ENCODE peak calls at places on chromosome 5, in seven cellular contexts. I is activated CD8-positive, alpha-beta memory T cell treated with anti-CD3 and anti-CD28 coated beads, Interleukin-2, amount 50 U/mL, for 48 hours; H is AG20443; F is CD8-positive, alpha-beta T cell; K is T-helper 9 cell; W is left cardiac atrium; G is HTR-8/SVneo. M is an unnamed sample.

GRCh38 chr5:160961030-160961429 is 109.0 kb upstream of the ATP10B start:
- DNase-seq in G (no peak), F (no peak), W (no peak), I (no peak), K (no peak), H (no peak), M (no peak)

GRCh38 chr5:79495311-79495710 is 18.6 kb downstream of the HOMER1 start:
- DNase-seq in G (no peak), I (no peak), F (no peak), H (no peak), W (no peak), K (no peak), M (peak; percentile 32)

GRCh38 chr5:61319388-61320146 is 12.5 kb upstream of the ZSWIM6 start:
- DNase-seq in F (no peak), I (no peak), W (no peak), G (no peak), H (no peak), K (no peak), M (no peak)

GRCh38 chr5:1804001-1804690 is 2.9 kb downstream of the NDUFS6 start:
- DNase-seq in G (no peak), W (no peak), H (no peak), K (no peak), I (no peak), F (no peak), M (no peak)

GRCh38 chr5:135309391-135310327 is 89.4 kb downstream of the MACROH2A1 start:
- DNase-seq in F (no peak), H (peak; percentile 13), G (no peak), W (no peak), I (peak; percentile 47), K (no peak), M (no peak)

GRCh38 chr5:78665519-78665918 is 16.9 kb upstream of the LHFPL2 start:
- DNase-seq in G (no peak), W (no peak), F (no peak), I (no peak), K (no peak), H (no peak), M (no peak)

GRCh38 chr5:10411336-10411735 is 30.3 kb upstream of the ROPN1L start:
- DNase-seq in I (no peak), H (no peak), K (no peak), F (no peak), G (no peak), W (no peak), M (no peak)

GRCh38 chr5:7678057-7678456 is 172.9 kb downstream of the CFAP90 start:
- DNase-seq in W (no peak), G (no peak), F (no peak), I (no peak), K (no peak), H (no peak), M (peak; percentile 14)

GRCh38 chr5:54646285-54647101 is 128.9 kb downstream of the SNX18 start:
- DNase-seq in K (peak; percentile 8), I (peak; percentile 81), F (peak; percentile 72), W (peak; percentile 88), H (peak; percentile 52), G (no peak), M (peak; percentile 30)

GRCh38 chr5:151156732-151157402 is 712 bp downstream of the ANXA6 start:
- DNase-seq in K (peak; percentile 18), H (peak; percentile 43), W (peak; percentile 34), F (peak; percentile 40), G (no peak), I (peak; percentile 65), M (no peak)

GRCh38 chr5:34517249-34517648 is 138.9 kb upstream of the RAI14 start:
- DNase-seq in W (no peak), G (no peak), H (no peak), K (no peak), F (no peak), I (no peak), M (peak; percentile 75)

GRCh38 chr5:129904102-129904666 is at the start of gene CHSY3:
- DNase-seq in G (peak; percentile 45), K (no peak), F (no peak), H (peak; percentile 93), W (peak; percentile 89), I (peak; percentile 69), M (peak; percentile 58)

GRCh38 chr5:88602584-88602983 is 280.4 kb downstream of the MEF2C start:
- DNase-seq in H (no peak), W (no peak), I (peak; percentile 64), F (no peak), K (no peak), G (no peak), M (no peak)

GRCh38 chr5:145904743-145905142 is 31.6 kb upstream of the SH3RF2 start:
- DNase-seq in W (no peak), H (no peak), I (no peak), K (no peak), F (no peak), G (no peak), M (no peak)

GRCh38 chr5:153513171-153513570 is 22.7 kb downstream of the GRIA1 start:
- DNase-seq in W (no peak), G (no peak), F (no peak), I (no peak), K (no peak), H (peak; percentile 29), M (no peak)

GRCh38 chr5:111737716-111738115 is 19.3 kb downstream of the NREP start:
- DNase-seq in K (no peak), G (no peak), F (no peak), H (peak; percentile 17), W (no peak), I (no peak), M (no peak)

GRCh38 chr5:14386882-14387575 is 194.6 kb upstream of the OTULINL start:
- DNase-seq in W (no peak), F (no peak), H (no peak), I (no peak), G (no peak), K (no peak), M (no peak)

GRCh38 chr5:115859378-115859777 is 17.6 kb downstream of the AP3S1 start:
- DNase-seq in H (peak; percentile 64), W (no peak), G (no peak), F (no peak), K (no peak), I (no peak), M (no peak)

GRCh38 chr5:91865920-91866319 is 482.8 kb upstream of the ARRDC3 start:
- DNase-seq in H (no peak), K (no peak), G (no peak), F (no peak), I (no peak), W (no peak), M (no peak)

GRCh38 chr5:159883522-159883950 is 32.7 kb upstream of the ADRA1B start:
- DNase-seq in K (no peak), H (peak; percentile 71), W (no peak), G (no peak), F (no peak), I (no peak), M (no peak)

GRCh38 chr5:75509956-75510355 is 1.5 kb downstream of the CERT1 start:
- DNase-seq in I (no peak), F (no peak), H (peak; percentile 29), W (no peak), K (no peak), G (peak; percentile 34), M (no peak)

GRCh38 chr5:103366938-103367549 is 108.5 kb downstream of the MACIR start:
- DNase-seq in G (no peak), K (no peak), F (no peak), I (no peak), W (no peak), H (no peak), M (no peak)

GRCh38 chr5:80781356-80781755 is 126.6 kb upstream of the DHFR start:
- DNase-seq in F (no peak), I (no peak), G (no peak), K (no peak), W (no peak), H (no peak), M (no peak)

GRCh38 chr5:39775458-39776365 is 350.9 kb upstream of the DAB2 start:
- DNase-seq in G (peak; percentile 48), K (no peak), H (peak; percentile 70), F (no peak), W (no peak), I (no peak), M (no peak)

GRCh38 chr5:71891856-71892255 is 172.8 kb downstream of the CARTPT start:
- DNase-seq in H (peak; percentile 60), K (no peak), I (no peak), G (peak; percentile 35), F (no peak), W (peak; percentile 49), M (no peak)

GRCh38 chr5:25515525-25515924 is 870.7 kb upstream of the CDH10 start:
- DNase-seq in W (no peak), H (no peak), K (no peak), G (no peak), F (no peak), I (no peak), M (no peak)

GRCh38 chr5:151051931-151052608 is 28.8 kb downstream of the TNIP1 start:
- DNase-seq in I (no peak), H (no peak), G (no peak), W (no peak), F (no peak), K (no peak), M (no peak)

GRCh38 chr5:162703914-162704313 is 636.3 kb downstream of the GABRG2 start:
- DNase-seq in K (no peak), F (no peak), G (no peak), I (no peak), H (no peak), W (no peak), M (no peak)

GRCh38 chr5:56516936-56517521 is 283.9 kb upstream of the ANKRD55 start:
- DNase-seq in I (no peak), H (no peak), W (no peak), F (no peak), K (no peak), G (no peak), M (peak; percentile 15)

GRCh38 chr5:127001621-127002296 is 28.6 kb downstream of the MARCHF3 start:
- DNase-seq in K (no peak), W (no peak), H (peak; percentile 77), G (peak; percentile 63), I (no peak), F (no peak), M (no peak)

M was measured in NCI-H510A treated with DMSO at 0.1 percent for 48 hours.